ENCODE peak calls at places on chromosomes 1 and 21, in four cellular contexts. One of them, this sample, is unnamed. For H3K4me1, the result is how much of the 10 kb centered on the place peaks cover.

GRCh38 chr1:37146071-37146470 is 111.8 kb upstream of the GRIK3 start:
- DNase-seq in right lobe of liver: no peak
- DNase-seq in GM23338: no peak
- DNase-seq in astrocyte: no peak
- DNase-seq in this sample: no peak

GRCh38 chr1:1430114-1430982 is 5.1 kb upstream of the VWA1 start:
- DNase-seq in right lobe of liver: peak
- DNase-seq in GM23338: peak
- DNase-seq in astrocyte: peak
- DNase-seq in this sample: no peak

GRCh38 chr1:62735491-62736171 is 47.4 kb upstream of the DOCK7 start:
- DNase-seq in right lobe of liver: no peak
- DNase-seq in GM23338: no peak
- DNase-seq in astrocyte: peak
- DNase-seq in this sample: no peak

GRCh38 chr1:204565617-204566582 is 49.7 kb downstream of the MDM4 start:
- DNase-seq in right lobe of liver: no peak
- DNase-seq in GM23338: peak
- DNase-seq in astrocyte: peak
- DNase-seq in this sample: no peak

GRCh38 chr1:206890125-206890637 is 7.1 kb upstream of the IL24 start:
- DNase-seq in right lobe of liver: no peak
- DNase-seq in GM23338: peak
- DNase-seq in astrocyte: peak
- DNase-seq in this sample: peak

GRCh38 chr1:225458222-225458631 is 30.4 kb upstream of the LBR start:
- DNase-seq in right lobe of liver: no peak
- DNase-seq in GM23338: no peak
- DNase-seq in astrocyte: peak
- DNase-seq in this sample: no peak

GRCh38 chr1:198056255-198056654 is 100.5 kb upstream of the NEK7 start:
- DNase-seq in right lobe of liver: no peak
- DNase-seq in GM23338: peak
- DNase-seq in astrocyte: no peak
- DNase-seq in this sample: no peak

GRCh38 chr21:41725421-41726021 is 41.3 kb downstream of the RIPK4 start:
- DNase-seq in right lobe of liver: peak
- DNase-seq in GM23338: peak
- DNase-seq in astrocyte: no peak
- DNase-seq in this sample: no peak

GRCh38 chr1:210001751-210002150 is 63.7 kb downstream of the SYT14 start:
- DNase-seq in right lobe of liver: no peak
- DNase-seq in GM23338: no peak
- DNase-seq in astrocyte: peak
- DNase-seq in this sample: no peak

GRCh38 chr1:185731446-185731845 is 2.7 kb upstream of the HMCN1 start:
- DNase-seq in right lobe of liver: no peak
- DNase-seq in GM23338: no peak
- DNase-seq in astrocyte: no peak
- DNase-seq in this sample: no peak

GRCh38 chr1:192810253-192810880 is 1.5 kb downstream of the RGS2 start:
- DNase-seq in right lobe of liver: no peak
- DNase-seq in GM23338: no peak
- DNase-seq in astrocyte: peak
- DNase-seq in this sample: no peak

GRCh38 chr21:25790122-25790951 is 55.6 kb downstream of the GABPA start:
- DNase-seq in right lobe of liver: no peak
- DNase-seq in GM23338: peak
- DNase-seq in astrocyte: peak
- DNase-seq in this sample: no peak

GRCh38 chr1:100292711-100293110 is 26.7 kb downstream of the RTCA start:
- DNase-seq in right lobe of liver: no peak
- DNase-seq in GM23338: no peak
- DNase-seq in astrocyte: peak
- DNase-seq in this sample: no peak

GRCh38 chr1:205658943-205659581 is 21.2 kb downstream of the SLC45A3 start:
- DNase-seq in right lobe of liver: peak
- DNase-seq in GM23338: peak
- DNase-seq in astrocyte: no peak
- DNase-seq in this sample: no peak

GRCh38 chr1:5611855-5612254 is 380.4 kb downstream of the NPHP4 start:
- DNase-seq in right lobe of liver: no peak
- DNase-seq in GM23338: no peak
- DNase-seq in astrocyte: no peak
- DNase-seq in this sample: no peak

GRCh38 chr21:41283211-41283818 is 33.3 kb upstream of the FAM3B start:
- DNase-seq in right lobe of liver: no peak
- DNase-seq in GM23338: peak
- DNase-seq in astrocyte: peak
- DNase-seq in this sample: no peak

GRCh38 chr1:18556364-18556763 is 74.3 kb upstream of the PAX7 start:
- DNase-seq in right lobe of liver: no peak
- DNase-seq in GM23338: peak
- DNase-seq in astrocyte: no peak
- DNase-seq in this sample: no peak

GRCh38 chr1:66331641-66332523 is 202.1 kb upstream of the SGIP1 start:
- DNase-seq in right lobe of liver: peak
- DNase-seq in GM23338: peak
- DNase-seq in astrocyte: peak
- DNase-seq in this sample: no peak

GRCh38 chr1:163834778-163835177 is 513.0 kb downstream of the NUF2 start:
- DNase-seq in right lobe of liver: no peak
- DNase-seq in GM23338: no peak
- DNase-seq in astrocyte: no peak
- DNase-seq in this sample: no peak

GRCh38 chr1:58594556-58594955 is 17.5 kb upstream of the TACSTD2 start:
- DNase-seq in right lobe of liver: no peak
- DNase-seq in GM23338: no peak
- DNase-seq in astrocyte: no peak
- DNase-seq in this sample: no peak

GRCh38 chr1:155082941-155083541 is 4.4 kb downstream of the EFNA3 start:
- DNase-seq in right lobe of liver: peak
- DNase-seq in GM23338: no peak
- DNase-seq in astrocyte: no peak
- DNase-seq in this sample: no peak

GRCh38 chr1:227903061-227903521 is 44.6 kb downstream of the WNT9A start:
- DNase-seq in right lobe of liver: no peak
- DNase-seq in GM23338: no peak
- DNase-seq in astrocyte: no peak
- DNase-seq in this sample: no peak
- H3K4me1 ChIP-seq in right lobe of liver: under half
- H3K4me1 ChIP-seq in GM23338: under half
- H3K4me1 ChIP-seq in astrocyte: under half
- H3K4me1 ChIP-seq in this sample: under half

GRCh38 chr21:35989185-35989735 is 71.1 kb downstream of the SETD4 start:
- DNase-seq in right lobe of liver: no peak
- DNase-seq in GM23338: no peak
- DNase-seq in astrocyte: no peak
- DNase-seq in this sample: no peak

GRCh38 chr21:35987475-35987874 is 72.9 kb downstream of the SETD4 start:
- DNase-seq in right lobe of liver: no peak
- DNase-seq in GM23338: no peak
- DNase-seq in astrocyte: no peak
- DNase-seq in this sample: no peak

GRCh38 chr21:35990609-35991008 is 69.7 kb downstream of the SETD4 start:
- DNase-seq in right lobe of liver: no peak
- DNase-seq in GM23338: no peak
- DNase-seq in astrocyte: no peak
- DNase-seq in this sample: no peak

GRCh38 chr21:35991131-35991530 is 69.2 kb downstream of the SETD4 start:
- DNase-seq in right lobe of liver: no peak
- DNase-seq in GM23338: no peak
- DNase-seq in astrocyte: no peak
- DNase-seq in this sample: no peak

GRCh38 chr21:35988396-35989140 is 71.8 kb downstream of the SETD4 start:
- DNase-seq in right lobe of liver: no peak
- DNase-seq in GM23338: no peak
- DNase-seq in astrocyte: no peak
- DNase-seq in this sample: no peak
- H3K27ac ChIP-seq in right lobe of liver: no peak
- H3K27ac ChIP-seq in GM23338: no peak
- H3K27ac ChIP-seq in astrocyte: no peak
- H3K27ac ChIP-seq in this sample: no peak

GRCh38 chr1:25629836-25630235 is 13.2 kb downstream of the MAN1C1 start:
- DNase-seq in right lobe of liver: no peak
- DNase-seq in GM23338: no peak
- DNase-seq in astrocyte: peak
- DNase-seq in this sample: no peak

GRCh38 chr1:25634896-25635295 is 18.3 kb downstream of the MAN1C1 start:
- DNase-seq in right lobe of liver: no peak
- DNase-seq in GM23338: no peak
- DNase-seq in astrocyte: no peak
- DNase-seq in this sample: no peak

GRCh38 chr1:25626018-25626417 is 9.4 kb downstream of the MAN1C1 start:
- DNase-seq in right lobe of liver: no peak
- DNase-seq in GM23338: no peak
- DNase-seq in astrocyte: no peak
- DNase-seq in this sample: no peak

GRCh38 chr1:25628741-25629421 is 12.3 kb downstream of the MAN1C1 start:
- DNase-seq in right lobe of liver: no peak
- DNase-seq in GM23338: no peak
- DNase-seq in astrocyte: no peak
- DNase-seq in this sample: no peak

GRCh38 chr1:25631750-25632495 is 15.3 kb downstream of the MAN1C1 start:
- DNase-seq in right lobe of liver: no peak
- DNase-seq in GM23338: no peak
- DNase-seq in astrocyte: no peak
- DNase-seq in this sample: no peak
- H3K4me1 ChIP-seq in right lobe of liver: under half
- H3K4me1 ChIP-seq in GM23338: under half
- H3K4me1 ChIP-seq in astrocyte: under half
- H3K4me1 ChIP-seq in this sample: under half

DNA sequence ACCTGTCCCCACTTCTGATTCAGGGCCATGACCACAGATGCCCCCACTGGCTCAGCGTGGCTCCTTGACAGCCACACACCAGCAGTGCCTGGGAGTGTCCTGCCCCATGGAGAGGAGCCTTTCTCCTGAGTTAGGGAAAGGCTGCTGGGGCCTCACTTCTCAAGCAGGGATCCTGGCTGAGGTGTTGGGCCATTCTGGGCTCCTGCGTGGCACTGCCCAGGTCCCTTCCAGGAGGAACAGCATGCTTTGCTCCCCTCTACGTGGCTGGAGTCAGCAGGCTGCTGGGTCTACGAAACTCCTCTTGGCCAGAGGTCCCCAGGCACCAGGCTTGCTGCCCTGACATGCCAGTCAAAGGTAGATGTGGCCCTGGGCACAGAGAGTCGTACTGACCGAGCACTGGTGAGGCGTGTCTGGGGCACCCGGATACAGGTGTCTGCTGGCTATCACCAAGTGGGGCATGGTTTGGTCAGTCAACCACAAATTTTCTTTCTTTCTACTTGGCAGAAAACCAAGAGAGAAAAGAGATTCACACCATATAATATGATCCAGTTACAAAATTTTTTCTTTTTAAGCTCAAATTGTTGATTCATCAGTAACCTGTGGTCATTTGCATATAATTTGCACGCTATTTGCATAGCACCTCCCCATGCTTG is 4.1 kb downstream of the ADORA1 start:
- DNase-seq in right lobe of liver: no peak
- DNase-seq in GM23338: no peak
- DNase-seq in astrocyte: no peak
- DNase-seq in this sample: no peak
- H3K27ac ChIP-seq in right lobe of liver: no peak
- H3K27ac ChIP-seq in GM23338: no peak
- H3K27ac ChIP-seq in astrocyte: no peak
- H3K27ac ChIP-seq in this sample: no peak

This sample was measured in RWPE2.